ENCODE peak calls at places on chromosomes 12 and 14, in four cellular contexts. S, P, E and R are unnamed samples.

GRCh38 chr12:20474443-20474842 is 106.1 kb downstream of the PDE3A start:
- DNase-seq in S (no peak), P (no peak), E (no peak), R (no peak)

GRCh38 chr14:56243110-56243509 is 124.9 kb downstream of the PELI2 start:
- DNase-seq in E (no peak), P (no peak), S (no peak), R (no peak)

GRCh38 chr12:11954181-11954580 is 116.6 kb upstream of the BCL2L14 start:
- DNase-seq in S (no peak), E (no peak), P (no peak), R (no peak)

GRCh38 chr14:92973798-92974372 is 50.9 kb downstream of the CHGA start:
- DNase-seq in E (no peak), S (no peak), P (no peak), R (no peak)

GRCh38 chr14:61643546-61643945 is 51.8 kb upstream of the HIF1A start:
- DNase-seq in S (no peak), P (no peak), E (no peak), R (no peak)

GRCh38 chr12:85138833-85139232 is 102.7 kb downstream of the LRRIQ1 start:
- DNase-seq in E (no peak), P (no peak), S (no peak), R (no peak)

GRCh38 chr14:64659366-64659765 is 44.9 kb upstream of the PLEKHG3 start:
- DNase-seq in E (no peak), S (no peak), P (no peak), R (no peak)

GRCh38 chr14:57865450-57866198 is at the start of gene SLC35F4:
- DNase-seq in E (no peak), P (no peak), S (peak; percentile 27), R (peak; percentile 86)

GRCh38 chr12:47729233-47729632 is 3.9 kb upstream of the ENDOU start:
- DNase-seq in P (no peak), S (no peak), E (no peak), R (no peak)

GRCh38 chr12:52691076-52691764 is 11.0 kb upstream of the KRT1 start:
- DNase-seq in P (no peak), E (no peak), S (peak; percentile 13), R (peak; percentile 69)

GRCh38 chr14:104019806-104020205 is 65.7 kb upstream of the ASPG start:
- DNase-seq in E (no peak), P (no peak), S (no peak), R (no peak)

GRCh38 chr14:73787760-73788508 is 63.7 kb upstream of the PTGR2 start:
- DNase-seq in S (no peak), E (no peak), P (no peak), R (no peak)

GRCh38 chr12:124531281-124531745 is 36.1 kb downstream of the NCOR2 start:
- DNase-seq in S (no peak), E (no peak), P (no peak), R (peak; percentile 93)

GRCh38 chr12:91483471-91483985 is 300.9 kb upstream of the DCN start:
- DNase-seq in P (no peak), E (no peak), S (no peak), R (no peak)

GRCh38 chr12:65168606-65169310 is 625 bp upstream of the LEMD3 start:
- DNase-seq in E (no peak), P (peak; percentile 18), S (no peak), R (no peak)

GRCh38 chr14:21054123-21054767 is 3.4 kb upstream of the RNASE8 start:
- DNase-seq in S (peak; percentile 59), E (no peak), P (no peak), R (no peak)

GRCh38 chr14:64946310-64947045 is 3.9 kb upstream of the GPX2 start:
- DNase-seq in S (no peak), E (no peak), P (no peak), R (no peak)

GRCh38 chr12:98575013-98575412 is 18.5 kb upstream of the SLC25A3 start:
- DNase-seq in P (no peak), E (no peak), S (no peak), R (no peak)

GRCh38 chr12:71312767-71313375 is 126.7 kb upstream of the LGR5 start:
- DNase-seq in S (no peak), P (no peak), E (no peak), R (no peak)

GRCh38 chr14:53355581-53356112 is 202.5 kb upstream of the DDHD1 start:
- DNase-seq in P (no peak), S (no peak), E (no peak), R (peak; percentile 27)

GRCh38 chr14:45194964-45195363 is 58.0 kb downstream of the MIS18BP1 start:
- DNase-seq in S (no peak), P (no peak), E (no peak), R (no peak)

GRCh38 chr14:75911883-75912282 is 69.9 kb downstream of the TGFB3 start:
- DNase-seq in P (no peak), E (no peak), S (no peak), R (peak; percentile 66)

GRCh38 chr12:25937096-25937495 is 21.4 kb upstream of the RASSF8 start:
- DNase-seq in E (no peak), S (no peak), P (no peak), R (no peak)

GRCh38 chr12:80925983-80926382 is 11.8 kb downstream of the LIN7A start:
- DNase-seq in E (no peak), S (no peak), P (no peak), R (no peak)

GRCh38 chr12:14936224-14936861 is 2.0 kb downstream of the ERP27 start:
- DNase-seq in E (no peak), P (no peak), S (no peak), R (no peak)

GRCh38 chr12:53752651-53753050 is 872 bp upstream of the CISTR start:
- DNase-seq in E (no peak), P (no peak), S (no peak), R (peak; percentile 86)

GRCh38 chr12:64273527-64274403 is 51.7 kb upstream of the KICS2 start:
- DNase-seq in P (no peak), E (no peak), S (peak; percentile 44), R (peak; percentile 31)

GRCh38 chr12:104372721-104373335 is 69.3 kb downstream of the EID3 start:
- DNase-seq in E (no peak), P (no peak), S (no peak), R (no peak)

GRCh38 chr12:68559984-68560822 is 50.5 kb upstream of the RAP1B start:
- DNase-seq in S (no peak), P (peak; percentile 40), E (no peak), R (no peak)

GRCh38 chr12:81874166-81874565 is 115.0 kb upstream of the PPFIA2 start:
- DNase-seq in S (peak; percentile 45), E (no peak), P (no peak), R (no peak)

GRCh38 chr14:102527255-102528232 is 18.0 kb upstream of the ANKRD9 start:
- DNase-seq in S (peak; percentile 47), E (no peak), P (no peak), R (no peak)

GRCh38 chr12:90335561-90335960 is 619.4 kb downstream of the CCER1 start:
- DNase-seq in E (no peak), S (no peak), P (no peak), R (no peak)